ENCODE peak calls at places on chromosomes 7 and 10, in eight cellular contexts. One of them, this sample, is unnamed.
A peak's percentile ranks its signal among the peaks of the same experiment; 100 is the strongest.

GRCh38 chr7:117829450-117829849 is 43.8 kb downstream of the CTTNBP2 start:
- DNase-seq in AG04450: no peak
- DNase-seq in RCC 7860: no peak
- DNase-seq in SK-N-SH: no peak
- DNase-seq in HTR-8/SVneo: no peak
- DNase-seq in GM18507: no peak
- DNase-seq in CD4-positive, alpha-beta T cell: no peak
- DNase-seq in psoas muscle: no peak
- DNase-seq in this sample: no peak

GRCh38 chr10:77881222-77881621 is 45.3 kb downstream of the DLG5 start:
- DNase-seq in AG04450: no peak
- DNase-seq in RCC 7860: no peak
- DNase-seq in SK-N-SH: no peak
- DNase-seq in HTR-8/SVneo: no peak
- DNase-seq in GM18507: no peak
- DNase-seq in CD4-positive, alpha-beta T cell: no peak
- DNase-seq in psoas muscle: no peak
- DNase-seq in this sample: no peak

GRCh38 chr7:91228927-91229326 is 35.3 kb upstream of the FZD1 start:
- DNase-seq in AG04450: no peak
- DNase-seq in RCC 7860: no peak
- DNase-seq in SK-N-SH: no peak
- DNase-seq in HTR-8/SVneo: no peak
- DNase-seq in GM18507: no peak
- DNase-seq in CD4-positive, alpha-beta T cell: no peak
- DNase-seq in psoas muscle: no peak
- DNase-seq in this sample: peak; percentile 62

GRCh38 chr7:46178685-46179084 is 257.6 kb upstream of the IGFBP3 start:
- DNase-seq in AG04450: no peak
- DNase-seq in RCC 7860: peak; percentile 58
- DNase-seq in SK-N-SH: no peak
- DNase-seq in HTR-8/SVneo: no peak
- DNase-seq in GM18507: no peak
- DNase-seq in CD4-positive, alpha-beta T cell: no peak
- DNase-seq in psoas muscle: no peak
- DNase-seq in this sample: no peak

GRCh38 chr7:26441640-26442277 is 150.1 kb downstream of the SNX10 start:
- DNase-seq in AG04450: no peak
- DNase-seq in RCC 7860: no peak
- DNase-seq in SK-N-SH: peak; percentile 44
- DNase-seq in HTR-8/SVneo: no peak
- DNase-seq in GM18507: no peak
- DNase-seq in CD4-positive, alpha-beta T cell: no peak
- DNase-seq in psoas muscle: no peak
- DNase-seq in this sample: peak; percentile 30

GRCh38 chr10:5840314-5841307 is 27.4 kb upstream of the GDI2 start:
- DNase-seq in AG04450: no peak
- DNase-seq in RCC 7860: peak; percentile 31
- DNase-seq in SK-N-SH: no peak
- DNase-seq in HTR-8/SVneo: no peak
- DNase-seq in GM18507: peak; percentile 69
- DNase-seq in CD4-positive, alpha-beta T cell: no peak
- DNase-seq in psoas muscle: peak; percentile 49
- DNase-seq in this sample: no peak

GRCh38 chr10:103110407-103110806 is 82.7 kb downstream of the NT5C2 start:
- DNase-seq in AG04450: no peak
- DNase-seq in RCC 7860: no peak
- DNase-seq in SK-N-SH: no peak
- DNase-seq in HTR-8/SVneo: no peak
- DNase-seq in GM18507: no peak
- DNase-seq in CD4-positive, alpha-beta T cell: no peak
- DNase-seq in psoas muscle: no peak
- DNase-seq in this sample: no peak

GRCh38 chr10:127346604-127347003 is 150.2 kb upstream of the INSYN2A start:
- DNase-seq in AG04450: no peak
- DNase-seq in RCC 7860: no peak
- DNase-seq in SK-N-SH: no peak
- DNase-seq in HTR-8/SVneo: no peak
- DNase-seq in GM18507: no peak
- DNase-seq in CD4-positive, alpha-beta T cell: no peak
- DNase-seq in psoas muscle: no peak
- DNase-seq in this sample: no peak

GRCh38 chr7:42736931-42737330 is 174.9 kb downstream of the C7orf25 start:
- DNase-seq in AG04450: no peak
- DNase-seq in RCC 7860: no peak
- DNase-seq in SK-N-SH: no peak
- DNase-seq in HTR-8/SVneo: peak; percentile 8
- DNase-seq in GM18507: no peak
- DNase-seq in CD4-positive, alpha-beta T cell: no peak
- DNase-seq in psoas muscle: no peak
- DNase-seq in this sample: no peak

GRCh38 chr10:98010939-98011685 is 19.3 kb downstream of the CRTAC1 start:
- DNase-seq in AG04450: no peak
- DNase-seq in RCC 7860: no peak
- DNase-seq in SK-N-SH: no peak
- DNase-seq in HTR-8/SVneo: no peak
- DNase-seq in GM18507: no peak
- DNase-seq in CD4-positive, alpha-beta T cell: no peak
- DNase-seq in psoas muscle: no peak
- DNase-seq in this sample: no peak

GRCh38 chr7:99092064-99092720 is 51.7 kb downstream of the SMURF1 start:
- DNase-seq in AG04450: no peak
- DNase-seq in RCC 7860: no peak
- DNase-seq in SK-N-SH: no peak
- DNase-seq in HTR-8/SVneo: no peak
- DNase-seq in GM18507: no peak
- DNase-seq in CD4-positive, alpha-beta T cell: no peak
- DNase-seq in psoas muscle: no peak
- DNase-seq in this sample: no peak

GRCh38 chr10:35092851-35093250 is 2.7 kb upstream of the CUL2 start:
- DNase-seq in AG04450: no peak
- DNase-seq in RCC 7860: no peak
- DNase-seq in SK-N-SH: no peak
- DNase-seq in HTR-8/SVneo: no peak
- DNase-seq in GM18507: no peak
- DNase-seq in CD4-positive, alpha-beta T cell: no peak
- DNase-seq in psoas muscle: no peak
- DNase-seq in this sample: no peak

GRCh38 chr10:12067336-12067735 is 1.4 kb upstream of the DHTKD1 start:
- DNase-seq in AG04450: peak; percentile 47
- DNase-seq in RCC 7860: peak; percentile 97
- DNase-seq in SK-N-SH: no peak
- DNase-seq in HTR-8/SVneo: peak; percentile 45
- DNase-seq in GM18507: no peak
- DNase-seq in CD4-positive, alpha-beta T cell: no peak
- DNase-seq in psoas muscle: no peak
- DNase-seq in this sample: no peak

GRCh38 chr7:43729214-43729923 is at the start of gene COA1:
- DNase-seq in AG04450: peak; percentile 82
- DNase-seq in RCC 7860: peak; percentile 85
- DNase-seq in SK-N-SH: peak; percentile 95
- DNase-seq in HTR-8/SVneo: peak; percentile 90
- DNase-seq in GM18507: peak; percentile 59
- DNase-seq in CD4-positive, alpha-beta T cell: peak; percentile 71
- DNase-seq in psoas muscle: peak; percentile 88
- DNase-seq in this sample: peak; percentile 93

GRCh38 chr10:59432207-59432900 is 70.0 kb upstream of the FAM13C start:
- DNase-seq in AG04450: no peak
- DNase-seq in RCC 7860: peak; percentile 33
- DNase-seq in SK-N-SH: no peak
- DNase-seq in HTR-8/SVneo: no peak
- DNase-seq in GM18507: no peak
- DNase-seq in CD4-positive, alpha-beta T cell: no peak
- DNase-seq in psoas muscle: no peak
- DNase-seq in this sample: no peak

GRCh38 chr7:1819258-1819841 is 149.3 kb downstream of the ELFN1 start:
- DNase-seq in AG04450: no peak
- DNase-seq in RCC 7860: no peak
- DNase-seq in SK-N-SH: no peak
- DNase-seq in HTR-8/SVneo: no peak
- DNase-seq in GM18507: no peak
- DNase-seq in CD4-positive, alpha-beta T cell: no peak
- DNase-seq in psoas muscle: no peak
- DNase-seq in this sample: no peak

GRCh38 chr7:84076219-84076618 is 118.4 kb downstream of the SEMA3A start:
- DNase-seq in AG04450: no peak
- DNase-seq in RCC 7860: no peak
- DNase-seq in SK-N-SH: no peak
- DNase-seq in HTR-8/SVneo: no peak
- DNase-seq in GM18507: no peak
- DNase-seq in CD4-positive, alpha-beta T cell: no peak
- DNase-seq in psoas muscle: no peak
- DNase-seq in this sample: no peak

GRCh38 chr7:35261476-35262285 is 7.8 kb upstream of the TBX20 start:
- DNase-seq in AG04450: no peak
- DNase-seq in RCC 7860: no peak
- DNase-seq in SK-N-SH: no peak
- DNase-seq in HTR-8/SVneo: no peak
- DNase-seq in GM18507: no peak
- DNase-seq in CD4-positive, alpha-beta T cell: no peak
- DNase-seq in psoas muscle: no peak
- DNase-seq in this sample: no peak

GRCh38 chr10:29239569-29240472 is 49.0 kb upstream of the LYZL1 start:
- DNase-seq in AG04450: no peak
- DNase-seq in RCC 7860: peak; percentile 42
- DNase-seq in SK-N-SH: peak; percentile 52
- DNase-seq in HTR-8/SVneo: peak; percentile 24
- DNase-seq in GM18507: no peak
- DNase-seq in CD4-positive, alpha-beta T cell: no peak
- DNase-seq in psoas muscle: no peak
- DNase-seq in this sample: peak; percentile 63

GRCh38 chr10:116545756-116546155 is at the start of gene PNLIP:
- DNase-seq in AG04450: no peak
- DNase-seq in RCC 7860: no peak
- DNase-seq in SK-N-SH: no peak
- DNase-seq in HTR-8/SVneo: no peak
- DNase-seq in GM18507: no peak
- DNase-seq in CD4-positive, alpha-beta T cell: no peak
- DNase-seq in psoas muscle: no peak
- DNase-seq in this sample: no peak

GRCh38 chr10:74859546-74859945 is 33.1 kb downstream of the KAT6B start:
- DNase-seq in AG04450: no peak
- DNase-seq in RCC 7860: no peak
- DNase-seq in SK-N-SH: no peak
- DNase-seq in HTR-8/SVneo: no peak
- DNase-seq in GM18507: no peak
- DNase-seq in CD4-positive, alpha-beta T cell: no peak
- DNase-seq in psoas muscle: no peak
- DNase-seq in this sample: no peak

GRCh38 chr7:12056977-12057376 is 154.1 kb upstream of the TMEM106B start:
- DNase-seq in AG04450: no peak
- DNase-seq in RCC 7860: no peak
- DNase-seq in SK-N-SH: no peak
- DNase-seq in HTR-8/SVneo: no peak
- DNase-seq in GM18507: no peak
- DNase-seq in CD4-positive, alpha-beta T cell: no peak
- DNase-seq in psoas muscle: no peak
- DNase-seq in this sample: no peak

GRCh38 chr10:43170491-43170890 is 32.2 kb downstream of the CSGALNACT2 start:
- DNase-seq in AG04450: no peak
- DNase-seq in RCC 7860: no peak
- DNase-seq in SK-N-SH: no peak
- DNase-seq in HTR-8/SVneo: no peak
- DNase-seq in GM18507: no peak
- DNase-seq in CD4-positive, alpha-beta T cell: no peak
- DNase-seq in psoas muscle: no peak
- DNase-seq in this sample: no peak

GRCh38 chr7:88141025-88141424 is 78.8 kb downstream of the SRI start:
- DNase-seq in AG04450: no peak
- DNase-seq in RCC 7860: peak; percentile 35
- DNase-seq in SK-N-SH: no peak
- DNase-seq in HTR-8/SVneo: no peak
- DNase-seq in GM18507: no peak
- DNase-seq in CD4-positive, alpha-beta T cell: no peak
- DNase-seq in psoas muscle: no peak
- DNase-seq in this sample: no peak

GRCh38 chr10:84179059-84179710 is 5.6 kb downstream of the GPR15LG start:
- DNase-seq in AG04450: no peak
- DNase-seq in RCC 7860: peak; percentile 96
- DNase-seq in SK-N-SH: peak; percentile 74
- DNase-seq in HTR-8/SVneo: no peak
- DNase-seq in GM18507: no peak
- DNase-seq in CD4-positive, alpha-beta T cell: no peak
- DNase-seq in psoas muscle: no peak
- DNase-seq in this sample: peak; percentile 68

GRCh38 chr10:126972622-126973414 is 67.6 kb downstream of the DOCK1 start:
- DNase-seq in AG04450: peak; percentile 91
- DNase-seq in RCC 7860: peak; percentile 85
- DNase-seq in SK-N-SH: no peak
- DNase-seq in HTR-8/SVneo: peak; percentile 49
- DNase-seq in GM18507: no peak
- DNase-seq in CD4-positive, alpha-beta T cell: no peak
- DNase-seq in psoas muscle: no peak
- DNase-seq in this sample: no peak

GRCh38 chr7:24728503-24729364 is 28.5 kb downstream of the GSDME start:
- DNase-seq in AG04450: no peak
- DNase-seq in RCC 7860: no peak
- DNase-seq in SK-N-SH: no peak
- DNase-seq in HTR-8/SVneo: no peak
- DNase-seq in GM18507: no peak
- DNase-seq in CD4-positive, alpha-beta T cell: no peak
- DNase-seq in psoas muscle: no peak
- DNase-seq in this sample: no peak

GRCh38 chr10:22737587-22737986 is 23.2 kb upstream of the PIP4K2A start:
- DNase-seq in AG04450: no peak
- DNase-seq in RCC 7860: peak; percentile 87
- DNase-seq in SK-N-SH: no peak
- DNase-seq in HTR-8/SVneo: no peak
- DNase-seq in GM18507: no peak
- DNase-seq in CD4-positive, alpha-beta T cell: no peak
- DNase-seq in psoas muscle: peak; percentile 53
- DNase-seq in this sample: no peak

GRCh38 chr7:27606270-27607209 is 56.1 kb downstream of the HIBADH start:
- DNase-seq in AG04450: no peak
- DNase-seq in RCC 7860: peak; percentile 74
- DNase-seq in SK-N-SH: no peak
- DNase-seq in HTR-8/SVneo: peak; percentile 12
- DNase-seq in GM18507: no peak
- DNase-seq in CD4-positive, alpha-beta T cell: no peak
- DNase-seq in psoas muscle: no peak
- DNase-seq in this sample: no peak

GRCh38 chr10:49334993-49335972 is 36.3 kb downstream of the C10orf71 start:
- DNase-seq in AG04450: no peak
- DNase-seq in RCC 7860: no peak
- DNase-seq in SK-N-SH: no peak
- DNase-seq in HTR-8/SVneo: no peak
- DNase-seq in GM18507: no peak
- DNase-seq in CD4-positive, alpha-beta T cell: no peak
- DNase-seq in psoas muscle: no peak
- DNase-seq in this sample: no peak

GRCh38 chr10:48608926-48609325 is 4.1 kb upstream of the ARHGAP22 start:
- DNase-seq in AG04450: no peak
- DNase-seq in RCC 7860: no peak
- DNase-seq in SK-N-SH: no peak
- DNase-seq in HTR-8/SVneo: no peak
- DNase-seq in GM18507: no peak
- DNase-seq in CD4-positive, alpha-beta T cell: no peak
- DNase-seq in psoas muscle: no peak
- DNase-seq in this sample: no peak

GRCh38 chr10:71978476-71978875 is 14.3 kb downstream of the CHST3 start:
- DNase-seq in AG04450: no peak
- DNase-seq in RCC 7860: no peak
- DNase-seq in SK-N-SH: peak; percentile 25
- DNase-seq in HTR-8/SVneo: no peak
- DNase-seq in GM18507: no peak
- DNase-seq in CD4-positive, alpha-beta T cell: no peak
- DNase-seq in psoas muscle: no peak
- DNase-seq in this sample: peak; percentile 39

GRCh38 chr10:82680688-82681087 is 805.7 kb downstream of the NRG3 start:
- DNase-seq in AG04450: no peak
- DNase-seq in RCC 7860: no peak
- DNase-seq in SK-N-SH: peak; percentile 39
- DNase-seq in HTR-8/SVneo: no peak
- DNase-seq in GM18507: no peak
- DNase-seq in CD4-positive, alpha-beta T cell: no peak
- DNase-seq in psoas muscle: no peak
- DNase-seq in this sample: no peak

GRCh38 chr10:110747609-110748464 is 103.7 kb downstream of the RBM20 start:
- DNase-seq in AG04450: no peak
- DNase-seq in RCC 7860: no peak
- DNase-seq in SK-N-SH: no peak
- DNase-seq in HTR-8/SVneo: no peak
- DNase-seq in GM18507: no peak
- DNase-seq in CD4-positive, alpha-beta T cell: no peak
- DNase-seq in psoas muscle: no peak
- DNase-seq in this sample: no peak

This sample was measured in NCI-H82.